ENCODE peak calls at places on chromosomes 4 and X, in eight cellular contexts. One of them, this sample, is unnamed.
A peak's percentile ranks its signal among the peaks of the same experiment; 100 is the strongest.

GRCh38 chrX:133085785-133086184 is 11.1 kb downstream of the USP26 start:
- DNase-seq in Peyer's patch: no peak
- DNase-seq in ovary: no peak
- DNase-seq in GM23338: no peak
- DNase-seq in A549: no peak
- DNase-seq in lower lobe of right lung: no peak
- DNase-seq in DND-41: no peak
- DNase-seq in cardiac muscle cell: no peak
- DNase-seq in this sample: no peak

GRCh38 chr4:139247656-139248238 is 32.3 kb downstream of the MGARP start:
- DNase-seq in Peyer's patch: no peak
- DNase-seq in ovary: no peak
- DNase-seq in GM23338: no peak
- DNase-seq in A549: no peak
- DNase-seq in lower lobe of right lung: no peak
- DNase-seq in DND-41: no peak
- DNase-seq in cardiac muscle cell: no peak
- DNase-seq in this sample: no peak

GRCh38 chr4:54498661-54499111 is 159.1 kb upstream of the KIT start:
- DNase-seq in Peyer's patch: no peak
- DNase-seq in ovary: no peak
- DNase-seq in GM23338: peak; percentile 8
- DNase-seq in A549: peak; percentile 11
- DNase-seq in lower lobe of right lung: no peak
- DNase-seq in DND-41: no peak
- DNase-seq in cardiac muscle cell: peak; percentile 17
- DNase-seq in this sample: no peak

GRCh38 chrX:100980608-100981497 is 11.3 kb downstream of the ARL13A start:
- DNase-seq in Peyer's patch: no peak
- DNase-seq in ovary: no peak
- DNase-seq in GM23338: no peak
- DNase-seq in A549: peak; percentile 60
- DNase-seq in lower lobe of right lung: peak; percentile 52
- DNase-seq in DND-41: no peak
- DNase-seq in cardiac muscle cell: peak; percentile 62
- DNase-seq in this sample: no peak

GRCh38 chrX:155666741-155667140 is 54.0 kb upstream of the TMLHE start:
- DNase-seq in Peyer's patch: no peak
- DNase-seq in ovary: no peak
- DNase-seq in GM23338: no peak
- DNase-seq in A549: no peak
- DNase-seq in lower lobe of right lung: no peak
- DNase-seq in DND-41: no peak
- DNase-seq in cardiac muscle cell: no peak
- DNase-seq in this sample: no peak

GRCh38 chr4:18733956-18734872 is 712.7 kb upstream of the LCORL start:
- DNase-seq in Peyer's patch: no peak
- DNase-seq in ovary: no peak
- DNase-seq in GM23338: no peak
- DNase-seq in A549: no peak
- DNase-seq in lower lobe of right lung: no peak
- DNase-seq in DND-41: no peak
- DNase-seq in cardiac muscle cell: no peak
- DNase-seq in this sample: no peak

GRCh38 chr4:1080961-1081688 is 32.2 kb downstream of the RNF212 start:
- DNase-seq in Peyer's patch: no peak
- DNase-seq in ovary: no peak
- DNase-seq in GM23338: peak; percentile 34
- DNase-seq in A549: no peak
- DNase-seq in lower lobe of right lung: no peak
- DNase-seq in DND-41: no peak
- DNase-seq in cardiac muscle cell: peak; percentile 25
- DNase-seq in this sample: no peak

GRCh38 chrX:104324461-104324860 is 69.7 kb upstream of the ESX1 start:
- DNase-seq in Peyer's patch: no peak
- DNase-seq in ovary: no peak
- DNase-seq in GM23338: no peak
- DNase-seq in A549: no peak
- DNase-seq in lower lobe of right lung: no peak
- DNase-seq in DND-41: no peak
- DNase-seq in cardiac muscle cell: no peak
- DNase-seq in this sample: no peak

GRCh38 chrX:148133099-148133725 is 152.1 kb downstream of the FMR1NB start:
- DNase-seq in Peyer's patch: no peak
- DNase-seq in ovary: no peak
- DNase-seq in GM23338: peak; percentile 9
- DNase-seq in A549: peak; percentile 0
- DNase-seq in lower lobe of right lung: no peak
- DNase-seq in DND-41: no peak
- DNase-seq in cardiac muscle cell: peak; percentile 0
- DNase-seq in this sample: peak; percentile 13

DNA sequence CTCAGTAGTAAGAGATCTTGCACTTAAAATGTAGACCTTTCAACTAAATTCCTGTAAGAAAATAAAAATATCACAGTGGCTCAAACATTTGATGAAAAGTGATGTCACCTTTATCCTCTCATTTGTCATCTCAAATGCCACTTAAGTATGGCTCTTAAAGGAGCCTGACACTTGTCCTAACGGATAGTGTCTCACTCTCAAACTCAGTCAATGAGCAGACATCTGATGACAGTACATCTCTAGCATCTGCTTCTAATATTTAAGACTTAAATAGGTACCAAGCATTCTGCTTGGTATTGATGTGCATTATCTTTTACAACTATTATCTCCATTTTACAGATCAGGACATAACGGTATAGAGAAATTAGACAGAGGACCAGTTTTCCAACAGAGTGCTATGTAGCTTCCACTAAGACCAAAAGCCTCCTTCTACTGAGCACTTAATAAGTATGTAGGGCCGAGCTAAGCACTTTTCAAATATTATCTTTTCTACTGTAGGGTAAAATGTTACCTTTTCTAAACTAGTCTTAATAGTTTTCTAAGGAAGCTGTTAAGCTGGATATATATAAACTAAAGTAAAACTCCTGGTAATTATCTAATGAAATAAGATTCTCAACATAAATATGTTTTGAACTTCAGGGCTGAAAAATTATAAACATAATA is 110.2 kb downstream of the PDE5A start:
- DNase-seq in Peyer's patch: no peak
- DNase-seq in ovary: no peak
- DNase-seq in GM23338: peak; percentile 15
- DNase-seq in A549: no peak
- DNase-seq in lower lobe of right lung: no peak
- DNase-seq in DND-41: no peak
- DNase-seq in cardiac muscle cell: no peak
- DNase-seq in this sample: no peak
- H3K27ac ChIP-seq in Peyer's patch: no peak overlapping the region
- H3K27ac ChIP-seq in ovary: no peak overlapping the region
- H3K27ac ChIP-seq in GM23338: peak overlapping the region; percentile 28
- H3K27ac ChIP-seq in A549: no peak overlapping the region
- H3K27ac ChIP-seq in lower lobe of right lung: no peak overlapping the region
- H3K27ac ChIP-seq in DND-41: no peak overlapping the region
- H3K27ac ChIP-seq in cardiac muscle cell: no peak overlapping the region
- H3K27ac ChIP-seq in this sample: no peak overlapping the region

DNA sequence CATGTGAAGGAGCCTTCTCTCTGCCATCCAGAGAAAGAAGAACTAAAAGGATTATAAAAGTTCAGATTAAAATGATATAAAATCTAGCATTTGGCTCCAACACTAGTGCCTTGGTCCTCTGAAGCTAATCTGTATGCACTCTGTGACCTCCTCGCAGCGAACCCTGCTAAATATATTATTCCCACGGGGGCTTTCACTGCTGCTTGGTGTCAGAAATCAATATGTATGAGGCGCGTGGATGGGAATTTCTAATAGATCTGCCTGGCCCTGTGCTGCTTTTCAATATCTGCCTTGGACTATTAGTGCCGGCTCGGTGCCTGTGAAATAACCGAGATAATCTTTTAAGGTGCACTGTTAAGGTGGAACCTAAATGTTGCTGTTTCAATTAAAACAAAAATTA is 69.7 kb downstream of the CXXC4 start:
- DNase-seq in Peyer's patch: no peak
- DNase-seq in ovary: no peak
- DNase-seq in GM23338: no peak
- DNase-seq in A549: no peak
- DNase-seq in lower lobe of right lung: no peak
- DNase-seq in DND-41: no peak
- DNase-seq in cardiac muscle cell: no peak
- DNase-seq in this sample: no peak
- H3K4me3 ChIP-seq in Peyer's patch: peak overlapping the region; percentile 51
- H3K4me3 ChIP-seq in ovary: peak overlapping the region; percentile 19
- H3K4me3 ChIP-seq in GM23338: no peak overlapping the region
- H3K4me3 ChIP-seq in A549: no peak overlapping the region
- H3K4me3 ChIP-seq in lower lobe of right lung: peak overlapping the region; percentile 24
- H3K4me3 ChIP-seq in DND-41: no peak overlapping the region
- H3K4me3 ChIP-seq in cardiac muscle cell: no peak overlapping the region
- H3K4me3 ChIP-seq in this sample: no peak overlapping the region

GRCh38 chrX:65600106-65600505 is 65.5 kb upstream of the LAS1L start:
- DNase-seq in Peyer's patch: no peak
- DNase-seq in ovary: no peak
- DNase-seq in GM23338: no peak
- DNase-seq in A549: no peak
- DNase-seq in lower lobe of right lung: no peak
- DNase-seq in DND-41: no peak
- DNase-seq in cardiac muscle cell: no peak
- DNase-seq in this sample: no peak

GRCh38 chrX:65596270-65596669 is 61.7 kb upstream of the LAS1L start:
- DNase-seq in Peyer's patch: no peak
- DNase-seq in ovary: no peak
- DNase-seq in GM23338: no peak
- DNase-seq in A549: no peak
- DNase-seq in lower lobe of right lung: no peak
- DNase-seq in DND-41: peak; percentile 65
- DNase-seq in cardiac muscle cell: peak; percentile 41
- DNase-seq in this sample: peak; percentile 41

GRCh38 chrX:65601126-65601525 is 66.3 kb upstream of the MSN start:
- DNase-seq in Peyer's patch: no peak
- DNase-seq in ovary: no peak
- DNase-seq in GM23338: no peak
- DNase-seq in A549: no peak
- DNase-seq in lower lobe of right lung: no peak
- DNase-seq in DND-41: no peak
- DNase-seq in cardiac muscle cell: no peak
- DNase-seq in this sample: no peak

GRCh38 chrX:65598559-65599147 is 64.1 kb upstream of the LAS1L start:
- DNase-seq in Peyer's patch: no peak
- DNase-seq in ovary: no peak
- DNase-seq in GM23338: no peak
- DNase-seq in A549: no peak
- DNase-seq in lower lobe of right lung: no peak
- DNase-seq in DND-41: no peak
- DNase-seq in cardiac muscle cell: no peak
- DNase-seq in this sample: no peak

DNA sequence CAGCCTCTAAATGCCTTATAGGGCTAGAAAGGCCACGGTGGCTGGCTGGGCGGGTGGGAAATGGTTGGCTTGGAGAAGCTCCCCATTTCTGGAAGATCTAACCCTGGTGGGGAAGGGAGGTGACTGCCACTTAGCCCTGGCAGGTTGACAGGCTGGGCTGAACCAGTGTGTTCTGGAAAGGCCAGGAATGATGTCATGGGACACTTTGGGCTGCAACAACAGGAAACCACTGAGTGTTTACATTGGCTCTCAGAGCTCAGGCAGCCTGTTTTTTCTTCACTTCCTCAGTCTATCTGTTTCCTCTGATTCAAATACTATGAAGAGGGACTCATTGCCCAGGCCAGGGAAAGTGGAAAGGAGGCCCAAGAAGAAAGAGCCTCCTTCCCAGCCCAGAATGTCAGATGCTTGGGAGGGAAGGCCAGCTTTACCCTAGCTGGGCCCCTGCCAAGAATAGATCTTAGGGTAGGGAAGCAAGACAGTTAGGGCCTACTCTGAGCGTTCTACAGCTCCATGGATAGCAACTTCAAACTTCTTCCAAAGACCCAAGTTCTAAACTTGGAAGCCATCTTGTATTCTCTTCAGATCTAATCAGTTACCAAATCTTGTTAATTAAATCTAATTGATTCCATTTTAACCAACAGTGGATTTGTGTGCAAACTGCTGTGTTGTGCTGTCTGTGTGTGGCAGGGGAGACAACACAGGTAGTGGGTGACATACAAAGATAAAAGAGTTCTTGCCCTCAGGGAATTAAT is 65.7 kb upstream of the MSN start:
- DNase-seq in Peyer's patch: no peak
- DNase-seq in ovary: peak; percentile 55
- DNase-seq in GM23338: no peak
- DNase-seq in A549: peak; percentile 28
- DNase-seq in lower lobe of right lung: peak; percentile 82
- DNase-seq in DND-41: peak; percentile 5
- DNase-seq in cardiac muscle cell: peak; percentile 94
- DNase-seq in this sample: peak; percentile 47
- H3K27ac ChIP-seq in Peyer's patch: peak overlapping the region; percentile 71
- H3K27ac ChIP-seq in ovary: peak overlapping the region; percentile 75
- H3K27ac ChIP-seq in GM23338: no peak overlapping the region
- H3K27ac ChIP-seq in A549: peak overlapping the region; percentile 70
- H3K27ac ChIP-seq in lower lobe of right lung: peak overlapping the region; percentile 84
- H3K27ac ChIP-seq in DND-41: peak overlapping the region; percentile 22
- H3K27ac ChIP-seq in cardiac muscle cell: no peak overlapping the region
- H3K27ac ChIP-seq in this sample: peak overlapping the region; percentile 51

GRCh38 chr4:113294910-113295309 is 245.5 kb downstream of the ANK2 start:
- DNase-seq in Peyer's patch: no peak
- DNase-seq in ovary: no peak
- DNase-seq in GM23338: no peak
- DNase-seq in A549: no peak
- DNase-seq in lower lobe of right lung: no peak
- DNase-seq in DND-41: no peak
- DNase-seq in cardiac muscle cell: no peak
- DNase-seq in this sample: no peak

GRCh38 chr4:113293043-113293560 is 243.6 kb downstream of the ANK2 start:
- DNase-seq in Peyer's patch: no peak
- DNase-seq in ovary: peak; percentile 24
- DNase-seq in GM23338: peak; percentile 37
- DNase-seq in A549: no peak
- DNase-seq in lower lobe of right lung: no peak
- DNase-seq in DND-41: no peak
- DNase-seq in cardiac muscle cell: peak; percentile 67
- DNase-seq in this sample: no peak

GRCh38 chr4:113292371-113293042 is 243.1 kb downstream of the ANK2 start:
- DNase-seq in Peyer's patch: no peak
- DNase-seq in ovary: peak; percentile 58
- DNase-seq in GM23338: peak; percentile 93
- DNase-seq in A549: no peak
- DNase-seq in lower lobe of right lung: no peak
- DNase-seq in DND-41: no peak
- DNase-seq in cardiac muscle cell: peak; percentile 38
- DNase-seq in this sample: no peak

GRCh38 chr4:113290666-113291065 is 241.2 kb downstream of the ANK2 start:
- DNase-seq in Peyer's patch: no peak
- DNase-seq in ovary: no peak
- DNase-seq in GM23338: no peak
- DNase-seq in A549: no peak
- DNase-seq in lower lobe of right lung: no peak
- DNase-seq in DND-41: no peak
- DNase-seq in cardiac muscle cell: no peak
- DNase-seq in this sample: no peak

DNA sequence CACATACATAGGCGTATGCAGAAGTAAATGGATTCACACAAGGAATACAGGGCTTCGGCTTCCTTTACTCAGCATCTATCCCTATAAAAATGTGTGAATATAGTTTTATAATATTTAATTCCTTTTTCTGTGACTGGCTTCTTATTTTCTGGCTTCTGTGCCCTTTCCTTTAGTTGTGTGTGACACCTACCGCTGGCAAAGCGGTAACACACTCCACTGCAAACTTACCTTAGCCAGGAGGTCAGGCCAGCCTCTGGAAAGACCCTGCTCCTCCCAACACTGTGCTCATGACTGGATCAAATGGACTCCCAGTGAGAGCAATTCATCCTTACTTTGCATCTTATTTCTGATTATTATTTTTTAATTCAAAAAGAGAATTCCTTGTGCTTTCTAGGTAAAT is 244.2 kb downstream of the ANK2 start:
- DNase-seq in Peyer's patch: no peak
- DNase-seq in ovary: no peak
- DNase-seq in GM23338: peak; percentile 26
- DNase-seq in A549: no peak
- DNase-seq in lower lobe of right lung: no peak
- DNase-seq in DND-41: no peak
- DNase-seq in cardiac muscle cell: peak; percentile 22
- DNase-seq in this sample: no peak
- H3K4me3 ChIP-seq in Peyer's patch: peak overlapping the region; percentile 2
- H3K4me3 ChIP-seq in ovary: peak overlapping the region; percentile 10
- H3K4me3 ChIP-seq in GM23338: peak overlapping the region; percentile 37
- H3K4me3 ChIP-seq in A549: no peak overlapping the region
- H3K4me3 ChIP-seq in lower lobe of right lung: peak overlapping the region; percentile 32
- H3K4me3 ChIP-seq in DND-41: no peak overlapping the region
- H3K4me3 ChIP-seq in cardiac muscle cell: no peak overlapping the region
- H3K4me3 ChIP-seq in this sample: no peak overlapping the region